ENCODE peak calls at places on chromosome 13, in six cellular contexts. D is neural progenitor cell, G is heart right ventricle, R is left lung, T is iPS DF 6.9, W is spleen. O is an unnamed sample.
A peak's percentile ranks its signal among the peaks of the same experiment; 100 is the strongest.

GRCh38 chr13:100361504-100361903 is 227.1 kb downstream of the GGACT start:
- DNase-seq in D (no peak), G (no peak), R (no peak), T (no peak), W (no peak), O (no peak)

GRCh38 chr13:28754698-28755545 is 36.2 kb upstream of the SLC46A3 start:
- DNase-seq in D (no peak), G (peak; percentile 45), R (no peak), T (no peak), W (peak; percentile 77), O (no peak)

GRCh38 chr13:59879281-59879680 is 284.4 kb downstream of the DIAPH3 start:
- DNase-seq in D (no peak), G (no peak), R (no peak), T (no peak), W (no peak), O (no peak)

GRCh38 chr13:38763446-38764381 is 76.8 kb downstream of the FREM2 start:
- DNase-seq in D (peak; percentile 81), G (no peak), R (no peak), T (peak; percentile 18), W (no peak), O (no peak)

GRCh38 chr13:44768233-44768632 is 192.1 kb upstream of the TSC22D1 start:
- DNase-seq in D (no peak), G (no peak), R (no peak), T (no peak), W (no peak), O (no peak)

GRCh38 chr13:102912599-102912998 is 66.8 kb downstream of the ERCC5 start:
- DNase-seq in D (no peak), G (no peak), R (no peak), T (no peak), W (no peak), O (no peak)

GRCh38 chr13:37348916-37349653 is 243.6 kb upstream of the CSNK1A1L start:
- DNase-seq in D (no peak), G (no peak), R (no peak), T (no peak), W (no peak), O (no peak)

GRCh38 chr13:34338102-34338501 is 520.2 kb downstream of the RFC3 start:
- DNase-seq in D (no peak), G (no peak), R (no peak), T (no peak), W (no peak), O (no peak)

GRCh38 chr13:74556002-74556551 is 421.9 kb upstream of the KLF12 start:
- DNase-seq in D (no peak), G (no peak), R (no peak), T (no peak), W (no peak), O (no peak)

GRCh38 chr13:25922373-25922772 is 129.4 kb downstream of the SHISA2 start:
- DNase-seq in D (no peak), G (no peak), R (no peak), T (no peak), W (no peak), O (no peak)

GRCh38 chr13:112890316-112891131 is 78.5 kb upstream of the MCF2L start:
- DNase-seq in D (no peak), G (no peak), R (peak; percentile 60), T (no peak), W (peak; percentile 72), O (peak; percentile 45)

GRCh38 chr13:112887151-112887550 is 81.9 kb upstream of the MCF2L start:
- DNase-seq in D (no peak), G (no peak), R (peak; percentile 35), T (no peak), W (peak; percentile 62), O (no peak)

GRCh38 chr13:112889351-112890290 is 79.4 kb upstream of the MCF2L start:
- DNase-seq in D (no peak), G (no peak), R (peak; percentile 61), T (no peak), W (peak; percentile 73), O (no peak)

GRCh38 chr13:112887557-112887991 is 81.4 kb upstream of the MCF2L start:
- DNase-seq in D (no peak), G (no peak), R (peak; percentile 64), T (no peak), W (peak; percentile 64), O (no peak)

DNA sequence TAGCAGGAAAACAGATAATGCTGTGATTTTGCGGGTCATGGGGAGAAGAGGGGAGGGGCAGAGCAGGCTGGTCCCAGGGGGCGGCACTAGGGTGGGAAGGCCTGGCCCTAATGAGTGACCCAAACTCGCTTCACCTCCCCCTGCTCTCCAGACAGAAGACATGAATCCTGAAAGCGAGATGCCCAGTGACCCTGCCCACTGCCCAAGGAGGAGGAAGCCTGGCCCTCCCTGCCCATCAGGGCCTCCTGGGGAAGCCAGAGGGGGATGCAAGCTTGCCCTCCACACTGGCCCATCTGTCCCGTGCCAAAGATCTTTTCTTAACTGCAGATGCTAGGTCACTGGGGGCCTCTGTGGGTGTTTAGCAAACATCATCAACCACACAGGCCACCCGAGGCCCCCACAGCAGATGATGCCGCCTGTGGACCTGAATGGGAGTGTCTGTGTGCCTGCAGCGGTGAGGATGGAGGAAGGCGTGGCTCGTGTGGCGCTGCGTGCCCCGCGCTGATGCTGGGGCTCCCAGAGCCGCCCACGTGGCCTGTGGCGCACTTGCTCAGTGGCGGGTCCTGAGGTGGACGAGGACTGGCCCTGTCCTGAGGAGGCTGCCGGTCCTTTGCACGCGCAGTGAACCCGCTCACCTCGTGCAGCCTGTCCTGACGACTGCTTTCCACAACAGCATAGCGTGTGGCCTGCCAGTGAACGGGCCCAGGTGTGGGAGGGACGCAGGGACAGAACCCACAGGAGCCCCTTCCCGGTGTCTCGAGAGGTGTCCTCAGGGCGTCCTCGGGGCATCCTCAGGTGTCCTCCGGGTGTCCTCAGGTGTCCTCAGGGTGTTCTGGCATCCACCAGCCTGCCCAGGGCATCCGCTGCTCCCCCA is 80.5 kb upstream of the MCF2L start:
- DNase-seq in D (no peak), G (no peak), R (peak; percentile 67), T (no peak), W (peak; percentile 66), O (no peak)
- H3K4me1 ChIP-seq in D (peaks cover 46% of the 10 kb centered on the region), G (peaks cover 11% of the 10 kb centered on the region), R (peaks cover 2% of the 10 kb centered on the region), T (peaks cover 16% of the 10 kb centered on the region), W (peaks cover 16% of the 10 kb centered on the region), O (no peaks in the 10 kb centered on the region)

DNA sequence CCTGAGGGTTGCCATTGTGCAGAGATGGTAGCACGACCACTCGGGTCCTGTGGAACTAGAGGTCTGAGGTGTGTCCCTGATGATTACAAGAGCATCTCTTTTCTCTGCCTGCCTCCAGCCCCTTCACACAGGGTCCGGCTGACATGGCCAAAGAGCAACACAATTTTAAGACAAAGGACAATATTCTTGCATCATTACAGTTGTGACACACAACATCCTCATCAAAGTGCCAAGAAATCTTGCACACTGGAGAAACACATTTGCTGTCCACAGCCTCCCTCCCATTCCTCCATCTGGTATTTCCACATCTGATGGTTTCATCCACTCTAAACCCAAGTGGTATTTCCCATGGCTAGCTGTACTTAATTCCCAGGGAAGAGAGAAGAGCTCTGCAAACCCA is 12.8 kb downstream of the COL4A1 start:
- DNase-seq in D (no peak), G (no peak), R (no peak), T (no peak), W (no peak), O (no peak)
- H3K4me3 ChIP-seq in D (no peak overlapping the region), G (no peak overlapping the region), R (no peak overlapping the region), T (no peak overlapping the region), W (no peak overlapping the region), O (no peak overlapping the region)

GRCh38 chr13:48448963-48449614 is 36.2 kb upstream of the LPAR6 start:
- DNase-seq in D (no peak), G (no peak), R (no peak), T (no peak), W (no peak), O (no peak)

GRCh38 chr13:48449656-48450055 is 36.7 kb upstream of the LPAR6 start:
- DNase-seq in D (no peak), G (no peak), R (no peak), T (no peak), W (no peak), O (no peak)

GRCh38 chr13:48443442-48444208 is 30.7 kb upstream of the LPAR6 start:
- DNase-seq in D (no peak), G (no peak), R (no peak), T (no peak), W (no peak), O (no peak)

GRCh38 chr13:48446454-48446853 is 33.5 kb upstream of the LPAR6 start:
- DNase-seq in D (no peak), G (no peak), R (no peak), T (no peak), W (no peak), O (no peak)

GRCh38 chr13:48448285-48448962 is 35.5 kb upstream of the LPAR6 start:
- DNase-seq in D (no peak), G (no peak), R (no peak), T (no peak), W (no peak), O (no peak)
- H3K27ac ChIP-seq in D (no peak overlapping the region), G (peak overlapping the region; percentile 30), R (peak overlapping the region; percentile 71), T (no peak overlapping the region), W (peak overlapping the region; percentile 68), O (no peak overlapping the region)

DNA sequence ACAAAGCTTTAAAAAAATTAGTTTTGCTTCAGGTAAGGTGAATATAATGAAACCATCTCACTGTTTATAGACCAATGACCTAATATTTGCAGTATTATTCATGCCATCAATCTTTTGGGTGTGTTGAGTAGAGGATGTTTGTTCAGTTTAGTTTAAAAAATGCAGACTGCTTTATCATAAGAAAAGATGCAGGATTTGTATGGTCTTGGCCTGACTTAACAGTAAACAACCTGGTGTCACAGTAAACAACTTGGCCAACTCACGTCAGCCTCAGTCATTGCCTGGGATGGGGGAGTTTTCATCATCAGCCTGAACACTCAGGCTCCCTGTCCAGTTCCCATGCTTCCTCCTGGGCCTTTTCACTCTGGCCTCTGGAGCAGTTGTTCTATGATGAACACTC is 55.1 kb downstream of the LMO7 start:
- DNase-seq in D (no peak), G (no peak), R (no peak), T (no peak), W (no peak), O (no peak)
- H3K4me1 ChIP-seq in D (no peaks in the 10 kb centered on the region), G (no peaks in the 10 kb centered on the region), R (peaks cover 3% of the 10 kb centered on the region), T (no peaks in the 10 kb centered on the region), W (peaks cover 5% of the 10 kb centered on the region), O (no peaks in the 10 kb centered on the region)

DNA sequence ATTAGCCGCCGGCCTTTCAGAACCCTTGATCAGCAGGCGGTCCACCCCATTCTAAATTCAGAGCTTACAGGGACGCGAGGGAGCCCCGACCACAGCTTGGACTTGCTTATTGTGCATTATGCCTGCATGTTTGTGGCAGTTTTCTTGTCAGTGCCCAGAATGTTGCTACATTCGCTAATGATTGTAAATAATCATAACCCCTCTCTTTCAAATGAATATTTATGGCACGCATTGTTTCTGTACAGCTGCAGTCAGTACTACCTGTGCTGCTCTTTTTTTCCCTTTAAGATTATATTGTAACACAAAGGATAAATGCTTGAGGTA is 321 bp upstream of the VPS36 start:
- DNase-seq in D (no peak), G (no peak), R (no peak), T (no peak), W (no peak), O (no peak)
- H3K4me3 ChIP-seq in D (peak overlapping the region; percentile 78), G (no peak overlapping the region), R (no peak overlapping the region), T (no peak overlapping the region), W (no peak overlapping the region), O (no peak overlapping the region)

GRCh38 chr13:79534596-79534995 is 53.6 kb downstream of the NDFIP2 start:
- DNase-seq in D (no peak), G (no peak), R (no peak), T (no peak), W (no peak), O (no peak)
- H3K27ac ChIP-seq in D (no peak overlapping the region), G (no peak overlapping the region), R (no peak overlapping the region), T (no peak overlapping the region), W (no peak overlapping the region), O (no peak overlapping the region)

GRCh38 chr13:33218426-33218825 is 67.1 kb downstream of the STARD13 start:
- DNase-seq in D (no peak), G (no peak), R (no peak), T (no peak), W (no peak), O (no peak)
- H3K4me1 ChIP-seq in D (peaks cover 14% of the 10 kb centered on the region), G (peaks cover 41% of the 10 kb centered on the region), R (peaks cover 13% of the 10 kb centered on the region), T (peaks cover 3% of the 10 kb centered on the region), W (no peaks in the 10 kb centered on the region), O (no peaks in the 10 kb centered on the region)

O was measured in CD8-positive, alpha-beta memory T cell.